ENCODE peak calls at places on chromosomes 3 and 15, in four cellular contexts. B is K562, I is A549, H is GM12878. M is an unnamed sample.

GRCh38 chr3:109050591-109051167 is 67.3 kb downstream of the MORC1 start:
- DNase-seq in B (peak; percentile 6), I (peak; percentile 56), H (no peak), M (peak; percentile 20)

GRCh38 chr3:121126378-121127035 is 218.5 kb downstream of the STXBP5L start:
- DNase-seq in B (no peak), I (no peak), H (no peak), M (peak; percentile 0)

GRCh38 chr3:23640472-23641146 is 165.1 kb upstream of the UBE2E1 start:
- DNase-seq in B (no peak), I (no peak), H (no peak), M (no peak)

GRCh38 chr3:15300318-15301078 is 31.9 kb downstream of the SH3BP5 start:
- DNase-seq in B (no peak), I (peak; percentile 73), H (no peak), M (no peak)

GRCh38 chr3:178690571-178690970 is 154.3 kb downstream of the KCNMB2 start:
- DNase-seq in B (no peak), I (no peak), H (no peak), M (no peak)

GRCh38 chr15:69568621-69569020 is 116.0 kb downstream of the RPLP1 start:
- DNase-seq in B (no peak), I (no peak), H (no peak), M (no peak)

GRCh38 chr3:84820126-84820525 is 138.7 kb upstream of the CADM2 start:
- DNase-seq in B (no peak), I (no peak), H (no peak), M (no peak)

GRCh38 chr15:32683906-32684584 is 33.8 kb upstream of the GREM1 start:
- DNase-seq in B (no peak), I (peak; percentile 30), H (no peak), M (no peak)

GRCh38 chr15:48723964-48724363 is 78.5 kb upstream of the FBN1 start:
- DNase-seq in B (no peak), I (no peak), H (no peak), M (no peak)

GRCh38 chr3:52890735-52891134 is 6.6 kb downstream of the STIMATE start:
- DNase-seq in B (no peak), I (no peak), H (no peak), M (no peak)

GRCh38 chr3:126061301-126062032 is 22.5 kb downstream of the SLC41A3 start:
- DNase-seq in B (no peak), I (no peak), H (no peak), M (no peak)

GRCh38 chr15:33310481-33311311 is at the start of gene RYR3:
- DNase-seq in B (no peak), I (no peak), H (no peak), M (peak; percentile 81)

GRCh38 chr15:95210436-95210981 is 979.1 kb downstream of the MCTP2 start:
- DNase-seq in B (no peak), I (no peak), H (no peak), M (no peak)

GRCh38 chr15:48559270-48559669 is 86.2 kb downstream of the FBN1 start:
- DNase-seq in B (no peak), I (no peak), H (no peak), M (no peak)

GRCh38 chr15:50224606-50225005 is 40.9 kb downstream of the HDC start:
- DNase-seq in B (no peak), I (no peak), H (no peak), M (no peak)

GRCh38 chr15:68470049-68470738 is 38.2 kb upstream of the ITGA11 start:
- DNase-seq in B (no peak), I (peak; percentile 35), H (no peak), M (no peak)

GRCh38 chr15:58854598-58854997 is 78.9 kb downstream of the SLTM start:
- DNase-seq in B (no peak), I (no peak), H (no peak), M (no peak)

GRCh38 chr3:71502066-71502465 is 81.5 kb downstream of the FOXP1 start:
- DNase-seq in B (no peak), I (no peak), H (no peak), M (no peak)

GRCh38 chr3:119357190-119357589 is 63.0 kb downstream of the ARHGAP31 start:
- DNase-seq in B (no peak), I (no peak), H (no peak), M (no peak)

GRCh38 chr3:170711786-170712185 is 125.9 kb upstream of the SLC7A14 start:
- DNase-seq in B (no peak), I (no peak), H (no peak), M (no peak)

GRCh38 chr3:140736863-140737460 is 59.1 kb downstream of the TRIM42 start:
- DNase-seq in B (peak; percentile 33), I (peak; percentile 10), H (no peak), M (peak; percentile 54)

GRCh38 chr15:88651293-88651692 is 12.5 kb downstream of the ISG20 start:
- DNase-seq in B (no peak), I (no peak), H (no peak), M (no peak)

GRCh38 chr3:42535981-42536784 is 33.7 kb downstream of the VIPR1 start:
- DNase-seq in B (peak; percentile 84), I (peak; percentile 23), H (no peak), M (peak; percentile 50)

GRCh38 chr15:42447599-42447998 is 43.3 kb downstream of the ZNF106 start:
- DNase-seq in B (no peak), I (no peak), H (no peak), M (no peak)

GRCh38 chr15:47652213-47652852 is 65.0 kb upstream of the SEMA6D start:
- DNase-seq in B (no peak), I (no peak), H (no peak), M (no peak)

GRCh38 chr3:193884011-193884410 is 251.9 kb upstream of the HES1 start:
- DNase-seq in B (no peak), I (no peak), H (no peak), M (no peak)

GRCh38 chr3:188673509-188674239 is 498.1 kb upstream of the TPRG1 start:
- DNase-seq in B (no peak), I (peak; percentile 23), H (no peak), M (no peak)

GRCh38 chr3:66949898-66950297 is 48.2 kb upstream of the KBTBD8 start:
- DNase-seq in B (no peak), I (no peak), H (no peak), M (no peak)

GRCh38 chr15:55118341-55118740 is 78.4 kb downstream of the RSL24D1 start:
- DNase-seq in B (no peak), I (no peak), H (no peak), M (no peak)

GRCh38 chr3:38651153-38651789 is 1.8 kb upstream of the SCN5A start:
- DNase-seq in B (peak; percentile 84), I (peak; percentile 68), H (peak; percentile 9), M (peak; percentile 79)

GRCh38 chr15:91150492-91151160 is 50.6 kb downstream of the SV2B start:
- DNase-seq in B (no peak), I (no peak), H (no peak), M (no peak)

GRCh38 chr15:71237456-71238188 is 122.4 kb downstream of the THSD4 start:
- DNase-seq in B (no peak), I (peak; percentile 97), H (no peak), M (no peak)

GRCh38 chr3:86938706-86939105 is 52.2 kb downstream of the VGLL3 start:
- DNase-seq in B (no peak), I (no peak), H (no peak), M (no peak)

GRCh38 chr3:53843195-53844177 is 2.7 kb downstream of the CHDH start:
- DNase-seq in B (no peak), I (no peak), H (peak; percentile 53), M (no peak)

DNA sequence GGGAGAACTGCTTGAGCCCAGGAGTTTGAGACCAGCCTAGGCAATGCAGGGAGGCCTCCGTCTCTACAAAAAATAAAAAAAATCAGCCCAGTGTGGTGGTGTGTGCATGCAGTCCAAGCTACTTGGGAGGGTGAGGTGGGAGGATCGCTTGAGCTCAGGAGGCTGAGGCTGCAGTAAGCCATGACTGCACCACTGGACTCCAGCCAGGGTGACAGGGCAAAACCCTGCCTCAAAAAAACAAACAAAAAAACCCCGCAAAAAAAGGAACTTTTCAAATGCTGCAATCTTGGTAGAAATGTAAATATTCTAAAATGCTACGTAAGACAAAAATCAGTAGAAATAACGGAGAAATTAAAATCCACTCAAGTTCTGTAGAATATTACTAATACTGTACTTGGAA is 108.1 kb upstream of the MELTF start:
- DNase-seq in B (no peak), I (no peak), H (no peak), M (no peak)
- TF ChIP-seq RCOR1 in B (no peak), I (no peak), H (no peak), M (no peak)

DNA sequence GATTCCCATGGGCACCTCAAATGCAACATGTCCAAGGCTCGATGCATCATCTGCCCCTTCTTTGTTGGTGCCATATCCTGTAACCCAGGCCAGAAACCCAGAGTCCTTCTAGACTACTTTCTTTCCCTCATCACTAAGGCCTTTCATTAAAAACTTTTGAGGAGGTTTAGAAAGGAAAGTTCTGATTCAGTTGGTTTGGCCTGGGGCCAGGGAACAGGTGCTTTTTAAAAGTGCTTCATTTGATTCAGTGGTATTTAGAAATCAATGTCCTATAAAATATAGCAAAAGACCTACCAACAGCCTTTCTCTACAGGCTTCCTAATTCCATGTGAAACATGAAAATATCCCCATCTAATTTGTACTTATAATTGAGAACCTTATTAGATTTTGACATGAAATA is 341.9 kb upstream of the RORA start:
- DNase-seq in B (no peak), I (no peak), H (no peak), M (no peak)
- H3K4me3 ChIP-seq in B (no peak overlapping the region), I (no peak overlapping the region), H (no peak overlapping the region), M (no peak overlapping the region)

GRCh38 chr3:123027292-123028232 is at the start of gene SEMA5B:
- DNase-seq in B (peak; percentile 57), I (peak; percentile 29), H (no peak), M (peak; percentile 85)
- TF ChIP-seq MAX in B (no peak), I (peak; percentile 29), H (no peak), M (no peak)

GRCh38 chr15:99727330-99727729 is 5.9 kb downstream of the LYSMD4 start:
- DNase-seq in B (no peak), I (no peak), H (no peak), M (no peak)
- TF ChIP-seq RCOR1 in B (no peak), I (no peak), H (no peak), M (no peak)

DNA sequence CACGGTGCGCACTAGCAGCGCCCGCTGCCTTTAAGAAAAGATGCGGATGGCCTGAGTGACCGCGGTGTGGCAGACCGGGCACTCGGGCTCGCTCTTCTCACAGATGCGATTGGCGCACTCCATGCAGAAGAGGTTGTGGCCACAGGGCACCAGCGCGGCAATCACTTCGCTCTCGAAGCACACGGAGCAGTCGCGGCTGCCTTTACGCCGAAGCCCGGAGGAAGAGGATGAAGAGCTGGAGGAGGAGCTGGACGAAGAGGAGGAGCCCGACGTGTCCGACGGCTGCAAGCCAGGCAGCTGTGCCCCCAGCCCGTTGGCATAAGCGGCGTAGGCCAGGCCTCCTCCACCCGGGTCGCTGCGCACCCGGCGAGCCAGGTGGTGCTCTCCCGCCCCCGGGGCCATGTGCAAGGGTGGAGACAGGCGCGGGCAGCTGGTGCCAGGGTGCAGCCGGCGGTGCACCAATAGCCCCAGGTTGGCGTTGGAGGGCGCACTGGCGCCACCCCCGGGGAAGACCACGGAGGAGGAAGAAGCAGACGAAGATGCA is 2.6 kb downstream of the MEX3B start:
- DNase-seq in B (no peak), I (no peak), H (no peak), M (peak; percentile 69)
- H3K4me3 ChIP-seq in B (no peak overlapping the region), I (no peak overlapping the region), H (no peak overlapping the region), M (peak overlapping the region; percentile 94)

DNA sequence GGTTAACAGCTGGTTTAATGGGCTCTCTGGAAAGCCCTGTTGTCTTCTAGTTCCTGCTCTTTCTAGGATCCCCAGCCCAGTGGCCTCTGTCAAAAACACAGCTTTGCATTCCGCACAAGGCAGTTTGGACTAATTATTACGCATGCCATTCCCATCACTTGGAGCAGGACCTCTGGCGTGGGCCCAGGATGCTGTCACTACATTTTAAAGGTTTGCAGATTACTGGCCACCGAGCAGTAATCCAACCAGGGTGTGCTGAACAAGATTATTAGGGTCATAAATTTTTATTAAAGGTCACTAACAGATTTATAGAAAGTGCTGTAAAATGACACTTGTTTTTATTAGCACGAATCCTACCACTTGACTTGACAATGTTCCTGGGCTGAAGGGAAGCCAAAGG is 143.6 kb upstream of the SLC6A11 start:
- DNase-seq in B (no peak), I (no peak), H (no peak), M (no peak)
- TF ChIP-seq MAX in B (no peak), I (no peak), H (no peak), M (no peak)

M was measured in SK-N-SH.